ENCODE peak calls at places on chromosomes 5 and 9, in seven cellular contexts. U is spleen, Q is body of pancreas, V is heart left ventricle, M is tibial nerve, W is uterus, D is upper lobe of left lung. B is an unnamed sample. For H3K4me1, the result is how much of the 10 kb centered on the place peaks cover.

GRCh38 chr5:81750308-81751008 is 439 bp downstream of the SSBP2 start:
- DNase-seq in U (no peak), Q (peak), V (peak), M (no peak), W (no peak), D (peak), B (peak)

GRCh38 chr5:142551242-142552067 is 134.4 kb downstream of the FGF1 start:
- DNase-seq in U (no peak), Q (no peak), V (peak), M (no peak), W (peak), D (peak), B (no peak)

GRCh38 chr9:94259077-94259847 is at the start of gene ZNF169:
- DNase-seq in U (peak), Q (peak), V (peak), M (peak), W (peak), D (peak), B (peak)

GRCh38 chr5:3310551-3311340 is 284.9 kb upstream of the IRX1 start:
- DNase-seq in U (no peak), Q (peak), V (no peak), M (no peak), W (no peak), D (peak), B (peak)

GRCh38 chr5:148163345-148163744 is 5.0 kb upstream of the SPINK14 start:
- DNase-seq in U (no peak), Q (no peak), V (no peak), M (no peak), W (no peak), D (no peak), B (no peak)

GRCh38 chr5:111512026-111512405 is 319 bp downstream of the STARD4 start:
- DNase-seq in U (no peak), Q (no peak), V (no peak), M (peak), W (no peak), D (no peak), B (peak)

GRCh38 chr9:126295936-126296600 is 30.6 kb upstream of the MVB12B start:
- DNase-seq in U (no peak), Q (no peak), V (no peak), M (no peak), W (no peak), D (peak), B (peak)

GRCh38 chr9:80571953-80572352 is 1000.2 kb downstream of the TLE4 start:
- DNase-seq in U (no peak), Q (no peak), V (no peak), M (no peak), W (no peak), D (no peak), B (no peak)

GRCh38 chr5:87361031-87361443 is 51.7 kb downstream of the CCNH start:
- DNase-seq in U (no peak), Q (no peak), V (no peak), M (no peak), W (peak), D (no peak), B (no peak)

GRCh38 chr9:108083796-108084352 is 594.3 kb upstream of the KLF4 start:
- DNase-seq in U (no peak), Q (peak), V (no peak), M (no peak), W (no peak), D (no peak), B (peak)

GRCh38 chr5:133006653-133007052 is 19.7 kb downstream of the ZCCHC10 start:
- DNase-seq in U (no peak), Q (no peak), V (no peak), M (no peak), W (no peak), D (no peak), B (no peak)

DNA sequence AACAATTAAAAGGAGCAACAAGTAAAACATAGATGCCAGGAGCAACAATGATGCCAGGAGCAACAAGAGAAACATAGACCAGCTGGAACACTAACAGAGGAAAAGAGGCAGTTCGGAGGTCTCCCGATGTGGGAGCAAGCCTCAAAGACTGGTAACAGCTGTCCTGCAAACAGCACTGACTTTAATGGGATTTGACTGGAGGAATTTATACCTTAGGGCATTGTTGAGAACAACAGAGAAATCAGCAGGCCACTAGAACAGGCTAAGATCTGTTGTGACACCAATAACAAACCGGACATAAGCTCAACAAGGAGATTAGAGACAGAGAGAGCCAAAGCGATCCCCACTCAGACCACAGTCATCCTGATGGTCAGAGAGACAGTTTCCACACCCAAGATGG is 11.8 kb upstream of the SYK start:
- DNase-seq in U (no peak), Q (no peak), V (no peak), M (no peak), W (no peak), D (no peak), B (no peak)
- H3K4me1 ChIP-seq in U (under half), Q (under half), V (under half), M (under half), W (under half), D (under half), B (under half)

GRCh38 chr9:113654605-113655193 is 191.2 kb downstream of the RGS3 start:
- DNase-seq in U (no peak), Q (peak), V (peak), M (no peak), W (peak), D (peak), B (peak)
- TF ChIP-seq POLR2A in U (no peak), Q (no peak), V (no peak), M (no peak), W (no peak), D (no peak), B (no peak)

GRCh38 chr9:113409481-113409880 is 994 bp downstream of the POLE3 start:
- DNase-seq in U (no peak), Q (no peak), V (no peak), M (no peak), W (no peak), D (no peak), B (no peak)
- H3K4me1 ChIP-seq in U (half or more), Q (under half), V (under half), M (under half), W (under half), D (under half), B (under half)

DNA sequence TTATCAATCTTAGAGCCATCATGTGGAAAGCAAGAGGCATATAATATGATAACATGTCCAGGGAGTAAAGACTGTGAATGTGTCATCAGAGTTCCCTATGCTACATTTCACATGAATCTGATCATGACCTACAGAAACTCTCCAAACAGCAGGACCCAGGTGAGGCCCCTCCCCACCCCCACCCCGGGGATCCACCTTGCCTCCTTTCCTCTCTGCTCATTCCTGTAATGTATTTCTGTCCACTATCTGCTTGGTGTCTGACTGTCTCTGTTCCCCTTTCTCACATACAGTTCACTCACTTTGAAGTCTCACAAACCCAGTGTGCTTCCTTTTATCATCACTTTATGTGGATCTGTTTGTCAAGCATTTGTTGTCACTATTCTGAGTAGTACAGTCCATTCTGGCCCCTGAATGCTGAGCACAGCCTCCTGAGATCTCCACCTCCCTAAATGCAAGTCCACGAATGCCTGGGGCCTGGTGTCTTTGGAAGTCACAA is 76.4 kb upstream of the SMARCA2 start:
- DNase-seq in U (no peak), Q (no peak), V (no peak), M (no peak), W (no peak), D (no peak), B (no peak)
- TF ChIP-seq POLR2A in U (no peak), Q (no peak), V (no peak), M (no peak), W (no peak), D (no peak), B (no peak)

GRCh38 chr9:27430754-27431540 is 93.1 kb upstream of the IFNK start:
- DNase-seq in U (no peak), Q (no peak), V (no peak), M (no peak), W (no peak), D (no peak), B (no peak)
- H3K4me1 ChIP-seq in U (half or more), Q (half or more), V (under half), M (under half), W (under half), D (under half), B (under half)

DNA sequence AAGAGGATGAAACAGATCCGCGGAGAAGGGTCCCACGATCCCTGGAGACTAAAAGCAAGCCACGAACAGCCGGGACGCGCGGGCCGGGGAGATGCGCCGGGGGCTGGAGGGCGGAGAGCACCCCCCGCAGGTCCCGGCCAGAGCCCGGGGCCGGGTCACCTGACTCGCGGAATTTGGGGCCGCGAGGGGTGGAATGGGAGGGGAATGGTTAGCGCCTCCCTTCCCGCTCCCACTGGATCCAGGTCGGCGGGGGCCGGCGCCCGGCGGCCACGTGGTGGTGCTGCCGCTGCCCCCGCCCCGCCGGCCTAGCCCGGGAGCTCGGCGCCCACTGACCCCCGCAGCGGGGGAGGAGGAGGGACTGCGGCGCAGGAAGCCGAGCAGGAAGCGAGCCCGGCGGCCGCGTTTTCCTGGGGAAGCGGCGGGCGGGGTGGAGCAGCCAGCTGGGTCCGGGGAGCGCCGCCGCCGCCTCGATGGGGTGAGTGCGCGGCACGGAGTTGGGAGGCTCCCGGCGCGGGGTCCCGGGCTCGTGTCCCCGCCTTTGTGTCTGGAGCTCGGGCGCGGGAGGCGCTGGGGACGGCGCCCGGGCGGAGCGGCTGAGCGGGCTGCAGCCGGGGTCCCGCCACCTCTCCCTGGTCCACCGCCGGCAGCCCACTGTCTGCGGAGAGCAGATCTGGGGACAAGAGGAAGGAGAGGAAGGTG is at the start of gene RAI14:
- DNase-seq in U (peak), Q (peak), V (peak), M (peak), W (peak), D (peak), B (peak)
- TF ChIP-seq POLR2A in U (no peak), Q (peak), V (no peak), M (peak), W (peak), D (no peak), B (no peak)

GRCh38 chr5:113243349-113243664 is 191.5 kb downstream of the TSSK1B start:
- DNase-seq in U (no peak), Q (no peak), V (no peak), M (no peak), W (no peak), D (no peak), B (no peak)
- H3K4me1 ChIP-seq in U (under half), Q (under half), V (under half), M (under half), W (under half), D (under half), B (under half)

GRCh38 chr5:62828757-62829156 is 250.1 kb downstream of the LRRC70 start:
- DNase-seq in U (no peak), Q (no peak), V (no peak), M (no peak), W (no peak), D (no peak), B (no peak)

GRCh38 chr5:62829241-62829986 is 250.8 kb downstream of the LRRC70 start:
- DNase-seq in U (no peak), Q (no peak), V (no peak), M (no peak), W (no peak), D (no peak), B (peak)

GRCh38 chr5:62825623-62826220 is 247.1 kb downstream of the LRRC70 start:
- DNase-seq in U (no peak), Q (no peak), V (no peak), M (no peak), W (no peak), D (no peak), B (no peak)

GRCh38 chr5:62824936-62825335 is 246.3 kb downstream of the LRRC70 start:
- DNase-seq in U (no peak), Q (no peak), V (no peak), M (no peak), W (no peak), D (no peak), B (no peak)
- TF ChIP-seq POLR2A in U (no peak), Q (no peak), V (no peak), M (no peak), W (no peak), D (no peak), B (no peak)

GRCh38 chr9:3151672-3152576 is 308.0 kb upstream of the PUM3 start:
- DNase-seq in U (no peak), Q (no peak), V (no peak), M (no peak), W (no peak), D (no peak), B (no peak)

DNA sequence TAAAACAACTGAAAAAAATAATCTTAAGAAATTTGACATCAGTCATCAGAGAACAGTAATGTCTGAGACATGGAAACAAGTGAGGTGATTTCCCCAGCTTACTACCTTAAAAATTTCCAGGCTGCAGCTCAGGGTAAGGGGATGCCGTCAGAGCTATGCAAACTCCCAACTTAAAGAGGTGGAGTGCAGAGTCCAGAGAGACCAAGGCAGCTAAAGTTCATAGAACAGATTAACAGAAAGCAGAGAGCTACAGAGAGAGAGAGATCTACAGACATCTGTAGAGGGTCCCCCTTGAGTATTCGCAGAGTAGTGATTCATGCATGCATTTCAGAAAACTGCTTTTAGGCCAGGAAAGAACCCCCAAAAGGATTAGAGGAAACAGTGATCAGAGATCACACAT is 306.1 kb upstream of the PUM3 start:
- DNase-seq in U (no peak), Q (no peak), V (no peak), M (no peak), W (no peak), D (no peak), B (no peak)
- H3K4me1 ChIP-seq in U (under half), Q (under half), V (under half), M (under half), W (under half), D (under half), B (under half)

DNA sequence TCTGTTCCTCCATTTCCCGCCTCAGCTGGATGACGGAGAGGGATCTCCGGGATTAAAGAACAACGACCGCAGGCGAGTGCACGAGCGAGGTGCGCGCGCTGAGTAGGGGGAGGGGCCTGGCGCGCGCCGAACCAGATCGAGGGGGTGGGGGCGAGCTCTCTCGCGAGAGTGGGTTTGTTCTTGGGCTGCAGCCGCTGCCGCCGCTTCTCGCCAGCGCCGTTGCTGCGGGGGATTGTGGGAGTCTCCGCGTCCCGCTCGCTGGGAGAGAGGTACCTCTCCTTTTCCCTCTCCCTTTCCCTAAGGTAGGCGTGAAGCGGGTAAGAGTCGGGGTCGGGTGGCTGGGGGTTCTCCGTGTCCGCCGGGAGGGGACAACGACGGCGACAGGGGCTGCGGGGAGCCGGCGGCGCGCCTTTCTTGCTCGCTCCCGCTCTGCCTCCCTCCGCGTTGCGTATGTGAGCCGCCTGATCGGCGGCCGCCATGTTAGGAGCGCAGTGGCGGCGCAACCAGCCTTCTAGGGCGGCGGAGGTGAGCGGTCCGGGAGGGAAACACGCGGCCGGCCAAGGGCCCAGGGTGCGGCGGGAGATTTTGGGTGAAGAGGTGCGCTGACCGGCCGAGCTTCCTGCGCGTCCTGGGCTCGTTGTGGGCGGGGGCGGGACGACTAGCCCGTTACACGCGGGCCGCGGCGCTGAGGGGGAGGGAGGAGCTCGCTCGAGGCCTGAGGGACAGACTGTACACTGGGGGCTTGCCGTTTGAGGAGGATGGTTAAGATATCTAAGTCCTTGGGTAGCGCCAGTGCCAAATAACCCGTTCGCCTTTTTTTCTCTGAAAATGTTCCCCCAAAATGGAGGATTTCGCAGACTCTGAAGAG is at the start of gene MATR3:
- DNase-seq in U (peak), Q (peak), V (peak), M (peak), W (peak), D (peak), B (peak)
- TF ChIP-seq POLR2A in U (peak), Q (peak), V (peak), M (peak), W (peak), D (peak), B (peak)

B was measured in testis.